ENCODE peak calls at places on chromosomes 5 and 9, in four cellular contexts. K, Z, B and A are unnamed samples.

GRCh38 chr5:117379521-117379920 is 804.9 kb upstream of the SEMA6A start:
- DNase-seq in K (no peak), Z (no peak), B (no peak), A (no peak)

GRCh38 chr5:8851101-8851500 is 694.8 kb downstream of the SEMA5A start:
- DNase-seq in K (no peak), Z (no peak), B (no peak), A (no peak)

GRCh38 chr5:109410389-109411174 is 808 bp upstream of the PJA2 start:
- DNase-seq in K (peak; percentile 75), Z (peak; percentile 65), B (peak; percentile 84), A (no peak)

GRCh38 chr9:4413856-4414255 is 76.4 kb upstream of the SLC1A1 start:
- DNase-seq in K (no peak), Z (no peak), B (no peak), A (no peak)

GRCh38 chr9:135814421-135814820 is 92.9 kb downstream of the CAMSAP1 start:
- DNase-seq in K (no peak), Z (no peak), B (no peak), A (no peak)

GRCh38 chr5:171149772-171150171 is 159.3 kb upstream of the TLX3 start:
- DNase-seq in K (no peak), Z (no peak), B (no peak), A (no peak)

GRCh38 chr9:126775926-126776325 is 28.9 kb upstream of the ZBTB43 start:
- DNase-seq in K (no peak), Z (no peak), B (no peak), A (no peak)

GRCh38 chr5:139635606-139636206 is 12.4 kb upstream of the CXXC5 start:
- DNase-seq in K (peak; percentile 87), Z (peak; percentile 42), B (peak; percentile 91), A (no peak)

GRCh38 chr9:35424356-35425352 is 65.3 kb upstream of the RUSC2 start:
- DNase-seq in K (no peak), Z (no peak), B (no peak), A (no peak)

GRCh38 chr9:87711857-87712800 is 13.8 kb upstream of the CTSL start:
- DNase-seq in K (no peak), Z (no peak), B (peak; percentile 51), A (no peak)

GRCh38 chr5:64587370-64587769 is 81.6 kb downstream of the RGS7BP start:
- DNase-seq in K (no peak), Z (no peak), B (no peak), A (no peak)

GRCh38 chr9:106961623-106962022 is 98.7 kb downstream of the ZNF462 start:
- DNase-seq in K (no peak), Z (no peak), B (no peak), A (no peak)

GRCh38 chr9:98538626-98539031 is 170.1 kb downstream of the GABBR2 start:
- DNase-seq in K (no peak), Z (no peak), B (peak; percentile 69), A (no peak)

GRCh38 chr5:3309538-3309937 is 286.1 kb upstream of the IRX1 start:
- DNase-seq in K (no peak), Z (no peak), B (no peak), A (no peak)

DNA sequence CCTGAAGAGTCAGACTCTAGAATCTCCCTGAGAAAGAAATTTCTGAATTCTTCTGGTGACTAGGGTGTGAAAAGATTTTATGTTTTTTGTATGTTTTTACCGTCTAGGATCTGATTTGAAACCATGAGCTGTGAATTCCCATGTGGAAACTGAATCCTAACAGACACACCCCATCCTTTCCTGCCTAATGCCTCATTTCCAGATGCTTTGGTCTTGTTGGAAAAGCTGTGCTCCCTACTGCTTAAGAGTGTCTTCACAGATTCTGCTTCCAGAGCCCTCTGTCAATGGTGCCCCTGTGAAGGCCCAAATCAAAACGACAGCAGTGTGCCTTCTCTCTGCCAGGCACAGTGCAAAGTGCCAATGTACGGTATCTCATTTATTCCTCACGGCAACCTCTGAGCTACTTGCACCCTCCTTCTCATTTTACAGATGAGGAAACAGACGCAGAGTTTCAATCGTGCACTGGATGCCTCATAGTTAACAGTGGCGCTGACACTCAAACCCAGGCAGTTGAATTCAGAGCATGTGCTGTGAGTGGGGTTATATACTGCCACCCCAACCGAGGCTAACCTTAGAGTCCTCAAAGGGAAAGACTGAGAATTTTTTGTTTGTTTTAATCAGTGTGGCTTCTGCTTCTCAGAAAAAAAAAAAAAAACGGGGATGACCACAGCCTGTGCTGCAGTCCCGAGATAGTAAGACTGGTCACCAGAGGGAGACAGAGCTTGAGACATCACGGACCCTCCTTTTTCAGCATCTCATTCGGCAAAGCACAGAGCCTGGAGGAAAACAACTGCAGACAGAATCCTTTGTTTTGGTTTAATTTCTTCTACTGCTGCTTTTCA is 188.4 kb downstream of the SNCAIP start:
- DNase-seq in K (peak; percentile 50), Z (peak; percentile 56), B (no peak), A (no peak)
- TF ChIP-seq CTCF in K (peak; percentile 40), Z (peak; percentile 38), B (peak; percentile 22), A (peak; percentile 56)

GRCh38 chr5:92242170-92242569 is 859.1 kb upstream of the ARRDC3 start:
- DNase-seq in K (no peak), Z (no peak), B (no peak), A (no peak)
- TF ChIP-seq CTCF in K (no peak), Z (no peak), B (no peak), A (no peak)

GRCh38 chr5:176785184-176786145 is 24.9 kb upstream of the UNC5A start:
- DNase-seq in K (no peak), Z (no peak), B (no peak), A (no peak)
- TF ChIP-seq CTCF in K (no peak), Z (no peak), B (no peak), A (no peak)

GRCh38 chr9:109166771-109167601 is at the start of gene FRRS1L:
- DNase-seq in K (no peak), Z (peak; percentile 12), B (no peak), A (peak; percentile 36)
- TF ChIP-seq CTCF in K (no peak), Z (no peak), B (no peak), A (no peak)